ENCODE peak calls at places on chromosomes 5 and 9, in five cellular contexts. B, G, X, S and A are unnamed samples.

GRCh38 chr9:129608561-129609481 is 12.1 kb downstream of the C9orf50 start:
- DNase-seq in B (no peak), G (no peak), X (no peak), S (peak), A (no peak)

GRCh38 chr5:65084774-65085173 is 316.0 kb downstream of the CWC27 start:
- DNase-seq in B (no peak), G (no peak), X (no peak), S (no peak), A (no peak)

GRCh38 chr5:59143926-59144333 is 561.1 kb downstream of the RAB3C start:
- DNase-seq in B (no peak), G (no peak), X (no peak), S (no peak), A (no peak)

GRCh38 chr5:137340899-137341298 is 158.2 kb downstream of the SPOCK1 start:
- DNase-seq in B (no peak), G (no peak), X (no peak), S (no peak), A (no peak)

GRCh38 chr5:1246711-1247431 is 21.7 kb downstream of the SLC6A18 start:
- DNase-seq in B (no peak), G (peak), X (no peak), S (peak), A (peak)

GRCh38 chr5:133589286-133589685 is 23.1 kb downstream of the FSTL4 start:
- DNase-seq in B (no peak), G (no peak), X (no peak), S (peak), A (no peak)

GRCh38 chr5:14870347-14871083 is 1.1 kb downstream of the ANKH start:
- DNase-seq in B (no peak), G (no peak), X (no peak), S (no peak), A (no peak)

GRCh38 chr9:107784235-107784958 is 294.8 kb upstream of the KLF4 start:
- DNase-seq in B (no peak), G (peak), X (peak), S (no peak), A (peak)

GRCh38 chr5:134435525-134435924 is 23.8 kb upstream of the CDKN2AIPNL start:
- DNase-seq in B (no peak), G (peak), X (no peak), S (no peak), A (no peak)

GRCh38 chr5:133811168-133811567 is 157.3 kb downstream of the C5orf15 start:
- DNase-seq in B (no peak), G (no peak), X (no peak), S (no peak), A (no peak)

GRCh38 chr9:95284152-95284551 is 33.4 kb downstream of the FANCC start:
- DNase-seq in B (no peak), G (no peak), X (no peak), S (no peak), A (no peak)

GRCh38 chr9:8895498-8896224 is 1096.1 kb upstream of the DMAC1 start:
- DNase-seq in B (no peak), G (no peak), X (no peak), S (peak), A (no peak)

GRCh38 chr9:135858491-135859185 is 48.7 kb downstream of the CAMSAP1 start:
- DNase-seq in B (no peak), G (peak), X (no peak), S (no peak), A (no peak)

GRCh38 chr5:67816456-67816855 is 399.1 kb upstream of the PIK3R1 start:
- DNase-seq in B (no peak), G (peak), X (no peak), S (no peak), A (no peak)

GRCh38 chr9:116075191-116075590 is 78.4 kb upstream of the PAPPA start:
- DNase-seq in B (no peak), G (peak), X (no peak), S (no peak), A (no peak)

GRCh38 chr5:125227333-125228075 is 481.1 kb upstream of the ZNF608 start:
- DNase-seq in B (no peak), G (no peak), X (no peak), S (peak), A (no peak)

GRCh38 chr5:11322133-11322532 is 561.1 kb upstream of the DAP start:
- DNase-seq in B (no peak), G (no peak), X (no peak), S (no peak), A (no peak)

GRCh38 chr5:102815084-102815483 is 60.0 kb downstream of the PAM start:
- DNase-seq in B (no peak), G (no peak), X (no peak), S (no peak), A (no peak)

GRCh38 chr5:167440846-167441245 is 850.6 kb upstream of the WWC1 start:
- DNase-seq in B (no peak), G (no peak), X (no peak), S (no peak), A (no peak)

GRCh38 chr9:88645172-88645868 is 110.3 kb downstream of the NXNL2 start:
- DNase-seq in B (no peak), G (no peak), X (no peak), S (no peak), A (no peak)

GRCh38 chr5:88094403-88094802 is 174.2 kb downstream of the TMEM161B start:
- DNase-seq in B (no peak), G (no peak), X (no peak), S (no peak), A (no peak)

GRCh38 chr5:63025679-63026078 is 447.1 kb downstream of the LRRC70 start:
- DNase-seq in B (no peak), G (no peak), X (no peak), S (no peak), A (no peak)

GRCh38 chr9:133830310-133830709 is 92.2 kb upstream of the SARDH start:
- DNase-seq in B (no peak), G (no peak), X (no peak), S (no peak), A (no peak)
- H3K4me3 ChIP-seq in B (no peak), G (no peak), X (no peak), S (no peak), A (no peak)

DNA sequence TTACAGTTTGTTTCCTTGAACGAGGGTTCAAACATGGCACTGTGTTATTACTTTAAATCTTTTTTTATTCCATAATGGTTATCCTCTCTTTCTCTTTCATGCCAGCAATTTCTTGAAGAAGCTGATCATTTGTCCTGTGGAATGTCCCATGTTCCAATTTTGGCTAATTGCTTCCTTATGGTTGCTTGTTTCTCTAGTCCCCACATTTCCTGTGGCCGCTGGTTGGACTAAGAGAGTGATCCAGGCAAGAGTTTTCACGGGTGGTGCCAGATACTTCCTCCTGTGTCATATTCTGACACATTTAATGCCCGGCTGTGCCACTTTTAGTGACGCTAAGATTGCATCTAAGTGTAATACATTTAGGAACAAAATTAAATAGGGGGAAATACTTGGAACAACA is 83.8 kb upstream of the FAM169A start:
- DNase-seq in B (no peak), G (peak), X (no peak), S (no peak), A (no peak)
- H3K4me3 ChIP-seq in B (no peak), G (no peak), X (no peak), S (no peak), A (no peak)

GRCh38 chr9:98303556-98304125 is 48.2 kb upstream of the TBC1D2 start:
- DNase-seq in B (no peak), G (no peak), X (no peak), S (no peak), A (no peak)

GRCh38 chr9:98302150-98302549 is 46.7 kb upstream of the TBC1D2 start:
- DNase-seq in B (no peak), G (no peak), X (no peak), S (no peak), A (no peak)

GRCh38 chr9:98306384-98307145 is 51.1 kb upstream of the TBC1D2 start:
- DNase-seq in B (no peak), G (no peak), X (no peak), S (no peak), A (no peak)

GRCh38 chr9:98302938-98303337 is 47.5 kb upstream of the TBC1D2 start:
- DNase-seq in B (no peak), G (no peak), X (no peak), S (no peak), A (no peak)

DNA sequence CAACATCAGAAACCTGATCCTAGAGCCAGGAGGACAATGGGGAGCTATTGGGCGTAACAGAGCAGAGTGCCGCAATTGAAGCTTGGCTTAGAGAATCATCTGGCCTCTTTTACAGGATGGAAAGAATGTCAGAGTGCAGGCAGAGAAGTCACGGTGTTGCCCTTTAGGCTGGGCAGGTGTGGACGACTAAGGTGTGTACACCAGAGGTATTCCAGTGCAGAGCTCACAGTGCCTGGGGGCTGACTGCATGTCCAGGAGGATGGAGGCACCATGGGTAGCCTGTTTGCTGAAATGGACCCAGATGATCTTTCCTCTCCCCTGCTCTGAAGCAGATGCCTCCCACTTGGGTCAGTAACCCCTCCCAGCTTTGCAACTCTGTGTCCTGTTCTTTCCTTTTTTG is 48.9 kb upstream of the TBC1D2 start:
- DNase-seq in B (no peak), G (no peak), X (no peak), S (no peak), A (no peak)
- H3K4me3 ChIP-seq in B (no peak), G (no peak), X (no peak), S (no peak), A (no peak)

GRCh38 chr9:132879443-132880310 is 979 bp downstream of the SPACA9 start:
- DNase-seq in B (no peak), G (no peak), X (no peak), S (no peak), A (no peak)
- H3K4me3 ChIP-seq in B (peak), G (peak), X (no peak), S (no peak), A (no peak)

GRCh38 chr5:17079562-17079961 is 137.9 kb upstream of the BASP1 start:
- DNase-seq in B (no peak), G (peak), X (no peak), S (no peak), A (no peak)
- H3K4me3 ChIP-seq in B (no peak), G (no peak), X (peak), S (no peak), A (no peak)

GRCh38 chr9:137309368-137310189 is 7.5 kb upstream of the NRARP start:
- DNase-seq in B (no peak), G (no peak), X (no peak), S (no peak), A (no peak)
- H3K4me3 ChIP-seq in B (no peak), G (no peak), X (no peak), S (no peak), A (no peak)

DNA sequence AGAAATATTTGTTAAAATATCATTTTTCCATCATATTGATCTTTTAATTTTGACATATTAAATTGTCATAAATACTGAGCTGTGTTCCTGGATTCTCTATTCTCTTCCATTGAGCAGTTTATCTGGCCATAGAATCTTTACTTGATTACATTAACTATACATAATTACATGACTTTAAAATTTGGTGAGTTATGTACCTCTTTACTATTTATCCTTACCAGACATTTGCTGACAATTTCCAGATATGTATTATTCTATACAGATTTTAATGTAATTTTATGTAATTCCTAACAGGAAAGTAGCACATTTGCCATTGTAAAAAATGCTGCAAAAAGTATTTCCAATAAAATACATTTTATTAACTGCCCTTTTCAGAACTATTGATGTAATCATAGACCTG is 770.3 kb downstream of the KCTD16 start:
- DNase-seq in B (no peak), G (no peak), X (no peak), S (no peak), A (no peak)
- H3K4me3 ChIP-seq in B (no peak), G (no peak), X (no peak), S (no peak), A (no peak)

GRCh38 chr5:119273391-119273839 is 82.4 kb upstream of the TNFAIP8 start:
- DNase-seq in B (no peak), G (no peak), X (no peak), S (no peak), A (no peak)
- H3K4me3 ChIP-seq in B (no peak), G (no peak), X (no peak), S (no peak), A (no peak)

GRCh38 chr9:35657327-35658143 is at the start of gene RMRP:
- DNase-seq in B (no peak), G (peak), X (peak), S (peak), A (peak)

GRCh38 chr9:35659340-35659739 is 1.2 kb downstream of the CCDC107 start:
- DNase-seq in B (no peak), G (peak), X (no peak), S (no peak), A (no peak)

GRCh38 chr9:35658144-35658893 is at the start of gene CCDC107:
- DNase-seq in B (no peak), G (peak), X (peak), S (peak), A (peak)

GRCh38 chr9:35656841-35657326 is 935 bp downstream of the RMRP start:
- DNase-seq in B (no peak), G (no peak), X (no peak), S (no peak), A (no peak)

GRCh38 chr9:35658894-35659220 is 765 bp downstream of the CCDC107 start:
- DNase-seq in B (no peak), G (peak), X (no peak), S (no peak), A (no peak)
- H3K4me3 ChIP-seq in B (peak), G (peak), X (peak), S (peak), A (peak)